ENCODE peak calls at places on chromosomes 6 and 20, in nine cellular contexts. O, E, Y, X, P, S, L, I and R are unnamed samples.

GRCh38 chr6:158605266-158605878 is 39.2 kb downstream of the DYNLT1 start:
- DNase-seq in P (no peak), O (peak; percentile 77), S (peak; percentile 77), X (peak; percentile 48), Y (no peak), L (peak; percentile 85), I (peak; percentile 72), E (no peak), R (no peak)

GRCh38 chr20:15930324-15931305 is 642.6 kb downstream of the KIF16B start:
- DNase-seq in I (peak; percentile 32), E (no peak), P (no peak), Y (no peak), X (no peak), O (peak; percentile 39), L (peak; percentile 39), S (peak; percentile 47), R (no peak)

GRCh38 chr6:84094050-84094435 is 60.5 kb downstream of the MRAP2 start:
- DNase-seq in Y (no peak), S (no peak), X (no peak), O (no peak), E (no peak), L (no peak), I (no peak), P (no peak), R (no peak)

GRCh38 chr6:37473364-37474095 is 26.2 kb downstream of the CCDC167 start:
- DNase-seq in L (peak; percentile 84), X (no peak), P (peak; percentile 81), S (no peak), E (no peak), I (no peak), Y (no peak), O (peak; percentile 33), R (no peak)

GRCh38 chr6:44805239-44805849 is 417.8 kb downstream of the CDC5L start:
- DNase-seq in S (no peak), P (no peak), X (no peak), O (peak; percentile 83), E (no peak), I (no peak), L (no peak), Y (no peak), R (no peak)

GRCh38 chr6:39317256-39317655 is 3.0 kb upstream of the KCNK17 start:
- DNase-seq in I (no peak), E (no peak), O (no peak), P (no peak), L (no peak), X (no peak), Y (no peak), S (no peak), R (no peak)

GRCh38 chr6:149482542-149483261 is 2.1 kb downstream of the ZC3H12D start:
- DNase-seq in L (no peak), X (no peak), P (no peak), Y (no peak), E (no peak), S (no peak), O (no peak), I (no peak), R (no peak)

GRCh38 chr6:152471459-152472070 is 165.6 kb downstream of the SYNE1 start:
- DNase-seq in I (no peak), P (no peak), L (no peak), Y (no peak), O (peak; percentile 49), E (no peak), X (no peak), S (no peak), R (no peak)

DNA sequence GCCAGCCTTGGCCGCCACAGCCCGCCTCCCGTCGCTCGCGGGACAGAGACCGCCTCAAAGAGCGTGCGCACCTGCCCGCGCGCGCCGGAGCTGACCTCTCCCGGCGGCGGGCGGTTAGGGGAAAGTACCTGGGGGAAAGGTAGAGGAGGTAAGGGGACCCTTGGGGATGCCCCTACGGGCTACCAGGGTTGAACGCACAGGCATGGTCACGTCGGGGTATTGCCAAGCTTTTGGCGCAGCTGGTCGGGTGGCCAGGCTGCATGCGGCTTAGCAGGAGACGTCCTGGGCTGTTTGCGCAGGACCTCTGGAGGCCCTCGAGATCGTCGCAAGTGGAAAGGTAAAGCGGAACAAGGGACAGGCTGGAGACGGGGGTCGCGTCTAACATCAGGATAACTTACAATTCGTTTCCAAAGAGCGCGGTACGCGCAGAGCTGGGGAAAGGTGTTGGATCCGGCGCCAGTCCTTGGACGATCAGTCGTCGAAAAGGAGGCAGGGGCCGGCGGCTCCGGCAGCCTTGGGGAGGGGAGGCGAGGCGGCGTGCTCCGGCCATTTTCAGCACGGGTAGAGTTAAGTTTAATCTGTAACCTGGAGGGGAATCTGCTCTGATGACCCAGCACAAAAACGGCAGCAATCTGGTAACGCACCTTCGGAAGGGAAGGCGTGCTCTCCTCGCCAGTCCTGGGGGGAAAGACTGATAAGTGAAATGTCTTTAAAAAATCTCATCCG is 9.0 kb downstream of the GNAS-AS1 start:
- DNase-seq in X (no peak), L (no peak), Y (no peak), S (peak; percentile 38), P (no peak), O (no peak), E (no peak), I (no peak), R (no peak)
- H3K4me3 ChIP-seq in X (no peak overlapping the region), L (peak overlapping the region; percentile 42), Y (no peak overlapping the region), S (peak overlapping the region; percentile 49), P (no peak overlapping the region), O (no peak overlapping the region), E (no peak overlapping the region), I (no peak overlapping the region), R (no peak overlapping the region)

DNA sequence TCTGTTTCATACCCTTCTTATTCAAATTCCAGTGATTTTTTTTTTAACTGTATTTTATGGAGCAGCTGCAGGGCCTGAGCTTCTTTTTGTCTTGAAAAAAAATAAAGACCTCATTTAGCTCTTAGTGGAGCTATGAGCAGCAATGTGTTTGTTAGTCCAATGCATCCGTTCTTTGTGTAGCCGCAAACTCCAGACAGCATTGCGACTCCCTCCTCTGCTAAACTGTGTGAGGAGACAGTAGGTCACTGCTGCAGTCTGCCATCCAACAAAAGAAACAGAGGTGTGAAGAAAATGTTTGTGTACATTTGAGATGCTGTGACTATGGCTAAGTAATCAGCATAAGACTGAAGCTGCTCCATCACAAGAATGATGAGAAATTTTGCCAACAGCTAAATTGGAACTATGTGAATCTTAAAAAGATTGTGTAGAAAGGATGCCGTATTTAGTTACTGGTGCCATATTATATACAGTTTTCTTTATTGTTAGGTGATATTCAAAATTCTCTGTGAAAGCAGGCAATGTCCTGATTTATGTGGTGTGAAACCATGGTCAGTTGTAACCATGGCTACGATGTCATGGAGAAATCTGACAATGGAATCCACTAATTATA is 428.8 kb upstream of the EPHA7 start:
- DNase-seq in Y (no peak), X (no peak), E (no peak), L (no peak), I (no peak), P (no peak), S (peak; percentile 26), O (no peak), R (no peak)
- H3K27ac ChIP-seq in Y (no peak overlapping the region), X (no peak overlapping the region), E (no peak overlapping the region), L (no peak overlapping the region), I (no peak overlapping the region), P (no peak overlapping the region), S (peak overlapping the region; percentile 34), O (no peak overlapping the region), R (no peak overlapping the region)

GRCh38 chr6:21747441-21747840 is 153.9 kb downstream of the SOX4 start:
- DNase-seq in S (no peak), Y (no peak), L (no peak), E (no peak), I (no peak), X (no peak), P (no peak), O (no peak), R (no peak)
- H3K4me3 ChIP-seq in S (no peak overlapping the region), Y (no peak overlapping the region), L (no peak overlapping the region), E (no peak overlapping the region), I (no peak overlapping the region), X (no peak overlapping the region), P (no peak overlapping the region), O (no peak overlapping the region), R (no peak overlapping the region)

GRCh38 chr6:116560130-116560529 is 6.6 kb downstream of the CALHM4 start:
- DNase-seq in P (no peak), O (no peak), Y (no peak), E (no peak), X (no peak), S (no peak), L (no peak), I (no peak), R (no peak)

GRCh38 chr6:116557863-116558262 is 4.3 kb downstream of the CALHM4 start:
- DNase-seq in S (no peak), E (no peak), X (peak; percentile 66), Y (no peak), L (no peak), P (peak; percentile 18), O (peak; percentile 98), I (peak; percentile 14), R (no peak)

GRCh38 chr6:116556814-116557403 is 3.4 kb downstream of the CALHM4 start:
- DNase-seq in Y (no peak), I (no peak), O (no peak), X (no peak), L (no peak), S (no peak), P (no peak), E (no peak), R (no peak)

GRCh38 chr6:116553451-116553850 is at the start of gene CALHM4:
- DNase-seq in X (no peak), I (no peak), P (no peak), Y (no peak), O (no peak), E (no peak), L (no peak), S (no peak), R (no peak)

GRCh38 chr6:116556065-116556464 is 2.5 kb downstream of the CALHM4 start:
- DNase-seq in L (no peak), O (peak; percentile 83), E (no peak), Y (no peak), X (no peak), I (no peak), P (no peak), S (no peak), R (no peak)
- H3K27ac ChIP-seq in L (peak overlapping the region; percentile 20), O (peak overlapping the region; percentile 83), E (no peak overlapping the region), Y (no peak overlapping the region), X (no peak overlapping the region), I (no peak overlapping the region), P (no peak overlapping the region), S (no peak overlapping the region), R (no peak overlapping the region)

GRCh38 chr6:27332692-27333641 is 20.9 kb upstream of the POM121L2 start:
- DNase-seq in Y (no peak), S (peak; percentile 78), O (peak; percentile 71), X (peak; percentile 76), E (peak; percentile 56), I (peak; percentile 17), P (no peak), L (peak; percentile 25), R (no peak)

GRCh38 chr6:27334141-27334540 is 22.1 kb upstream of the POM121L2 start:
- DNase-seq in O (no peak), L (no peak), E (no peak), P (no peak), I (no peak), S (no peak), X (no peak), Y (no peak), R (no peak)

GRCh38 chr6:27333642-27334040 is 21.6 kb upstream of the POM121L2 start:
- DNase-seq in P (no peak), E (no peak), L (no peak), S (no peak), Y (no peak), I (no peak), O (no peak), X (no peak), R (no peak)
- H3K4me3 ChIP-seq in P (peak overlapping the region; percentile 46), E (peak overlapping the region; percentile 48), L (peak overlapping the region; percentile 51), S (peak overlapping the region; percentile 84), Y (no peak overlapping the region), I (no peak overlapping the region), O (no peak overlapping the region), X (peak overlapping the region; percentile 58), R (no peak overlapping the region)

GRCh38 chr20:32064667-32065066 is 12.6 kb downstream of the HCK start:
- DNase-seq in E (no peak), S (no peak), P (no peak), I (peak; percentile 21), L (no peak), Y (no peak), X (no peak), O (no peak), R (no peak)
- H3K27ac ChIP-seq in E (no peak overlapping the region), S (no peak overlapping the region), P (no peak overlapping the region), I (no peak overlapping the region), L (no peak overlapping the region), Y (no peak overlapping the region), X (no peak overlapping the region), O (no peak overlapping the region), R (no peak overlapping the region)